ENCODE peak calls at places on chromosomes 16 and 17, in seven cellular contexts. L, B, J, K, T, G and O are unnamed samples.

GRCh38 chr17:35011671-35012216 is 31.4 kb downstream of the LIG3 start:
- DNase-seq in L (no peak), B (no peak), J (no peak), K (no peak), T (no peak), G (no peak), O (no peak)

GRCh38 chr17:77465358-77466041 is 324.7 kb downstream of the SEC14L1 start:
- DNase-seq in L (peak; percentile 55), B (peak; percentile 66), J (peak; percentile 82), K (peak; percentile 72), T (peak; percentile 81), G (peak; percentile 80), O (peak; percentile 81)

GRCh38 chr17:59634632-59635561 is 15.2 kb downstream of the CLTC start:
- DNase-seq in L (peak; percentile 53), B (peak; percentile 67), J (peak; percentile 39), K (no peak), T (no peak), G (no peak), O (peak; percentile 29)

GRCh38 chr16:48184681-48185080 is 28.9 kb upstream of the ABCC12 start:
- DNase-seq in L (no peak), B (no peak), J (no peak), K (no peak), T (no peak), G (no peak), O (no peak)

GRCh38 chr17:65156835-65157565 is 19.8 kb downstream of the RGS9 start:
- DNase-seq in L (no peak), B (no peak), J (no peak), K (no peak), T (no peak), G (no peak), O (no peak)

GRCh38 chr16:74169687-74170522 is 126.7 kb upstream of the PSMD7 start:
- DNase-seq in L (peak; percentile 1), B (no peak), J (peak; percentile 29), K (no peak), T (peak; percentile 47), G (no peak), O (peak; percentile 24)

GRCh38 chr17:19938736-19939135 is 38.9 kb downstream of the AKAP10 start:
- DNase-seq in L (no peak), B (no peak), J (no peak), K (no peak), T (no peak), G (no peak), O (no peak)

GRCh38 chr16:85757341-85757822 is 6.5 kb upstream of the C16orf74 start:
- DNase-seq in L (no peak), B (no peak), J (no peak), K (no peak), T (no peak), G (peak; percentile 89), O (no peak)

GRCh38 chr16:58196898-58197313 is 1.0 kb downstream of the CSNK2A2 start:
- DNase-seq in L (peak; percentile 46), B (peak; percentile 15), J (peak; percentile 33), K (no peak), T (peak; percentile 46), G (peak; percentile 55), O (peak; percentile 35)

GRCh38 chr16:55539049-55539448 is 27.4 kb upstream of the CAPNS2 start:
- DNase-seq in L (no peak), B (no peak), J (peak; percentile 53), K (no peak), T (peak; percentile 68), G (no peak), O (peak; percentile 70)

GRCh38 chr16:85393674-85394510 is 219.2 kb upstream of the GSE1 start:
- DNase-seq in L (no peak), B (peak; percentile 83), J (peak; percentile 67), K (peak; percentile 26), T (peak; percentile 63), G (no peak), O (peak; percentile 60)

GRCh38 chr16:29029168-29029994 is 44.5 kb downstream of the LAT start:
- DNase-seq in L (peak; percentile 40), B (peak; percentile 57), J (peak; percentile 92), K (no peak), T (peak; percentile 94), G (peak; percentile 97), O (peak; percentile 95)

GRCh38 chr16:66928702-66929388 is 3.5 kb upstream of the RRAD start:
- DNase-seq in L (no peak), B (peak; percentile 88), J (peak; percentile 43), K (no peak), T (peak; percentile 50), G (no peak), O (peak; percentile 25)

GRCh38 chr17:7834554-7834890 is 505 bp downstream of the KDM6B start:
- DNase-seq in L (no peak), B (peak; percentile 48), J (no peak), K (no peak), T (no peak), G (no peak), O (no peak)

GRCh38 chr16:58442547-58442946 is 50.3 kb downstream of the GINS3 start:
- DNase-seq in L (no peak), B (no peak), J (no peak), K (no peak), T (no peak), G (no peak), O (no peak)

GRCh38 chr17:52823155-52823554 is 664.6 kb upstream of the CA10 start:
- DNase-seq in L (peak; percentile 4), B (no peak), J (peak; percentile 0), K (no peak), T (no peak), G (no peak), O (peak; percentile 4)

GRCh38 chr17:29698019-29698777 is 75.5 kb upstream of the CORO6 start:
- DNase-seq in L (no peak), B (no peak), J (no peak), K (no peak), T (no peak), G (no peak), O (no peak)

GRCh38 chr16:77387075-77387474 is 47.8 kb downstream of the ADAMTS18 start:
- DNase-seq in L (peak; percentile 26), B (no peak), J (no peak), K (no peak), T (no peak), G (peak; percentile 10), O (peak; percentile 48)

GRCh38 chr16:16121185-16121727 is 102.0 kb downstream of the ABCC6 start:
- DNase-seq in L (no peak), B (no peak), J (no peak), K (no peak), T (no peak), G (no peak), O (no peak)

GRCh38 chr16:16116841-16117240 is 106.5 kb downstream of the ABCC6 start:
- DNase-seq in L (no peak), B (no peak), J (no peak), K (no peak), T (no peak), G (no peak), O (no peak)

GRCh38 chr16:16120044-16120381 is 103.3 kb downstream of the ABCC6 start:
- DNase-seq in L (no peak), B (no peak), J (no peak), K (no peak), T (no peak), G (no peak), O (no peak)

GRCh38 chr16:16120382-16121184 is 102.7 kb downstream of the ABCC6 start:
- DNase-seq in L (peak; percentile 98), B (no peak), J (peak; percentile 26), K (no peak), T (peak; percentile 47), G (no peak), O (peak; percentile 48)

DNA sequence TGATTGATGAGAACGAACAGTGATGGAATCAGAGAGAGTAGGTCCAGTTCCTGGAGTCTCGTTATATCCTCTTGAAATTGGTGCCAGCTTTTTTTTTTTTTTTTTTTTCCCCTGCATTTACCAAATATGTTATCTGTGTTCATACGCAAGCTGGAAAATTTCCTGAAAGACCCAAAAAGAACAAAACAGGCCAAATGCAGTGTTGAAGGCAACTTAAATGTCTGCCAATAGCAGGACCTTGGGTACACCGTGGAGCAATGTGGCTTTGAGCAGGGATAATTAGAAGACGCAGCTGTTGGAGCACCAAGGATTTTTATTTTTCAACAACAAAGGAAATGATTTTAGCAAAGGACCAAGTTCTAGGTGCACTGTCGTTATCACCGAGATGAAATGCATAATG is 105.0 kb downstream of the ABCC6 start:
- DNase-seq in L (no peak), B (no peak), J (peak; percentile 15), K (no peak), T (no peak), G (no peak), O (no peak)
- H3K4me3 ChIP-seq in L (no peak overlapping the region), B (no peak overlapping the region), J (no peak overlapping the region), K (no peak overlapping the region), T (no peak overlapping the region), G (no peak overlapping the region), O (no peak overlapping the region)

GRCh38 chr17:50953518-50953830 is 87.3 kb upstream of the TOB1 start:
- DNase-seq in L (no peak), B (no peak), J (no peak), K (no peak), T (no peak), G (no peak), O (no peak)
- H3K4me3 ChIP-seq in L (no peak overlapping the region), B (no peak overlapping the region), J (no peak overlapping the region), K (no peak overlapping the region), T (no peak overlapping the region), G (no peak overlapping the region), O (no peak overlapping the region)

DNA sequence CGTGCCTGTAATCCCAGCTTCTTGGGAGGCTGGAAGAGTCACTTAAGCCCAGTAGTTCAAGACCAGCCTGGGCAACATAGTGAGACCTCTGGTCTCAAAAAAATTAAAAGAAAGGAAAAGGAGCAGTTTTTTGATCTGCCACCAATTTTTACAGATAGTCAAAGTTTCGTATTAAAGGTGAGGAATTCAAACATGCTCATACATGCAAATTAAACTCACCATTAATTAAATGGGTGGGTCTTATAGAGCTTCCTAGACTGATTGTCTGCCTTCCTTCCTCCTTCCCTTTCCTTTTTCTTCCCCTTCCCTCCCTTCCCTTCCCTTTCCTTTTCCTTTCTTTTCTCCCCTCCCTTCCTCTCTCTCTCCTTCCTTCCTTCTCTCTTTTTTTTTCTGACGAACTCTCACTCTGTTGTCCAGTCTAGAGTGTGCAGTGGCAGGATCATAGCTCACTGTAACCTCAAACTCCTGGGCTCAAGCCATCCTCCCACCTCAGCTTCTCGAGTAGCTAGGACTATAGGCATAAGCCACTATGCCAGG is 36.4 kb upstream of the VPS4A start:
- DNase-seq in L (no peak), B (no peak), J (no peak), K (no peak), T (peak; percentile 32), G (peak; percentile 38), O (no peak)
- H3K4me3 ChIP-seq in L (no peak overlapping the region), B (no peak overlapping the region), J (no peak overlapping the region), K (no peak overlapping the region), T (no peak overlapping the region), G (no peak overlapping the region), O (no peak overlapping the region)

GRCh38 chr17:40343126-40344119 is 21.1 kb downstream of the GJD3 start:
- DNase-seq in L (no peak), B (no peak), J (no peak), K (no peak), T (no peak), G (no peak), O (no peak)

GRCh38 chr17:40340880-40341807 is 23.4 kb downstream of the GJD3 start:
- DNase-seq in L (peak; percentile 73), B (peak; percentile 91), J (peak; percentile 81), K (peak; percentile 94), T (peak; percentile 82), G (peak; percentile 81), O (peak; percentile 79)

GRCh38 chr17:40340327-40340726 is 24.2 kb downstream of the GJD3 start:
- DNase-seq in L (no peak), B (no peak), J (no peak), K (no peak), T (no peak), G (no peak), O (no peak)

GRCh38 chr17:40342575-40343058 is 21.9 kb downstream of the GJD3 start:
- DNase-seq in L (no peak), B (no peak), J (no peak), K (no peak), T (no peak), G (no peak), O (no peak)

GRCh38 chr17:40341808-40342574 is 22.5 kb downstream of the GJD3 start:
- DNase-seq in L (peak; percentile 60), B (peak; percentile 87), J (peak; percentile 86), K (peak; percentile 79), T (peak; percentile 86), G (peak; percentile 70), O (peak; percentile 71)
- H3K4me3 ChIP-seq in L (peak overlapping the region; percentile 85), B (peak overlapping the region; percentile 92), J (peak overlapping the region; percentile 74), K (peak overlapping the region; percentile 97), T (peak overlapping the region; percentile 60), G (peak overlapping the region; percentile 80), O (peak overlapping the region; percentile 84)